ENCODE peak calls at places on chromosome 21, in four cellular contexts. Y, H, O and T are unnamed samples.

GRCh38 chr21:21137986-21138385 is 139.8 kb downstream of the NCAM2 start:
- DNase-seq in H (no peak), Y (peak), O (no peak), T (peak)

GRCh38 chr21:32140212-32141008 is 138.4 kb downstream of the MIS18A start:
- DNase-seq in O (no peak), Y (no peak), H (no peak), T (no peak)

GRCh38 chr21:38277501-38278111 is 20.8 kb downstream of the KCNJ15 start:
- DNase-seq in Y (peak), H (no peak), O (peak), T (peak)

GRCh38 chr21:31372176-31372765 is 28.2 kb upstream of the TIAM1 start:
- DNase-seq in O (no peak), H (no peak), Y (no peak), T (no peak)

GRCh38 chr21:46046471-46046870 is 51.4 kb upstream of the COL6A2 start:
- DNase-seq in H (no peak), O (peak), Y (no peak), T (no peak)

GRCh38 chr21:36163780-36164426 is 7.3 kb downstream of the DOP1B start:
- DNase-seq in Y (no peak), H (no peak), O (no peak), T (no peak)

GRCh38 chr21:16195476-16195875 is 465.7 kb downstream of the USP25 start:
- DNase-seq in O (no peak), H (no peak), Y (peak), T (peak)

GRCh38 chr21:31108969-31109368 is 70.7 kb upstream of the KRTAP19-8 start:
- DNase-seq in O (no peak), H (no peak), Y (peak), T (no peak)

GRCh38 chr21:42746593-42747266 is 93.3 kb downstream of the PDE9A start:
- DNase-seq in H (no peak), O (peak), Y (no peak), T (no peak)

GRCh38 chr21:42554251-42554937 is 40.7 kb downstream of the SLC37A1 start:
- DNase-seq in O (peak), Y (no peak), H (no peak), T (no peak)

GRCh38 chr21:39518055-39518844 is 66.5 kb downstream of the SH3BGR start:
- DNase-seq in Y (peak), O (peak), H (peak), T (peak)

GRCh38 chr21:44709426-44710293 is 1.7 kb downstream of the TSPEAR start:
- DNase-seq in Y (peak), H (no peak), O (peak), T (peak)

GRCh38 chr21:43805275-43805800 is 16.0 kb downstream of the RRP1 start:
- DNase-seq in H (peak), Y (no peak), O (no peak), T (no peak)

GRCh38 chr21:32335601-32336575 is 37.2 kb downstream of the MRAP start:
- DNase-seq in Y (peak), H (no peak), O (no peak), T (no peak)

GRCh38 chr21:45348591-45349327 is 56.2 kb upstream of the COL18A1 start:
- DNase-seq in O (no peak), Y (no peak), H (no peak), T (no peak)

GRCh38 chr21:40660461-40660860 is 186.5 kb downstream of the DSCAM start:
- DNase-seq in O (no peak), Y (no peak), H (no peak), T (no peak)

GRCh38 chr21:28235169-28235892 is 757.3 kb downstream of the LTN1 start:
- DNase-seq in Y (no peak), H (no peak), O (no peak), T (no peak)